ENCODE peak calls at places on chromosomes 7 and 10, in seven cellular contexts. P is uterus, W is prostate gland, M is suprapubic skin, D is adrenal gland, O is stomach, L is K562. T is an unnamed sample. For H3K4me1 and H3K27me3, the result is how much of the 10 kb centered on the place peaks cover.

GRCh38 chr10:126787201-126787600 is 116.7 kb upstream of the C10orf90 start:
- DNase-seq in P (no peak), W (no peak), M (no peak), D (no peak), O (no peak), L (no peak), T (no peak)

GRCh38 chr10:114507449-114507848 is 103.1 kb upstream of the AFAP1L2 start:
- DNase-seq in P (no peak), W (peak), M (no peak), D (peak), O (peak), L (no peak), T (peak)

GRCh38 chr7:112763996-112764395 is 26.2 kb downstream of the TMEM168 start:
- DNase-seq in P (no peak), W (no peak), M (no peak), D (no peak), O (no peak), L (no peak), T (no peak)

GRCh38 chr10:49151025-49151445 is 17.2 kb upstream of the FAM170B start:
- DNase-seq in P (no peak), W (no peak), M (no peak), D (no peak), O (no peak), L (no peak), T (no peak)

GRCh38 chr7:130430841-130431713 is 9.7 kb downstream of the CEP41 start:
- DNase-seq in P (no peak), W (no peak), M (no peak), D (no peak), O (no peak), L (no peak), T (no peak)

GRCh38 chr7:90977056-90977455 is 287.2 kb upstream of the FZD1 start:
- DNase-seq in P (no peak), W (no peak), M (no peak), D (no peak), O (no peak), L (no peak), T (no peak)

GRCh38 chr10:121527690-121528089 is 70.6 kb downstream of the FGFR2 start:
- DNase-seq in P (peak), W (no peak), M (no peak), D (no peak), O (no peak), L (no peak), T (peak)

GRCh38 chr10:125120046-125120710 is 40.2 kb downstream of the CTBP2 start:
- DNase-seq in P (no peak), W (no peak), M (no peak), D (peak), O (no peak), L (no peak), T (no peak)

GRCh38 chr7:21542891-21543527 is at the start of gene DNAH11:
- DNase-seq in P (peak), W (peak), M (no peak), D (peak), O (peak), L (peak), T (peak)

GRCh38 chr7:45402480-45403218 is 171.5 kb upstream of the ADCY1 start:
- DNase-seq in P (no peak), W (no peak), M (no peak), D (no peak), O (no peak), L (no peak), T (no peak)

GRCh38 chr10:120600871-120601644 is 144.0 kb downstream of the PLPP4 start:
- DNase-seq in P (no peak), W (no peak), M (no peak), D (no peak), O (no peak), L (peak), T (no peak)

GRCh38 chr7:152492952-152493351 is 57.1 kb upstream of the KMT2C start:
- DNase-seq in P (no peak), W (no peak), M (no peak), D (no peak), O (no peak), L (no peak), T (no peak)

GRCh38 chr7:14085901-14086300 is 96.4 kb upstream of the ETV1 start:
- DNase-seq in P (no peak), W (no peak), M (no peak), D (no peak), O (no peak), L (no peak), T (no peak)

GRCh38 chr7:11988186-11988585 is 156.2 kb upstream of the THSD7A start:
- DNase-seq in P (no peak), W (no peak), M (no peak), D (no peak), O (no peak), L (no peak), T (no peak)

GRCh38 chr7:107167483-107168232 is 1.1 kb upstream of the HBP1 start:
- DNase-seq in P (no peak), W (peak), M (peak), D (peak), O (peak), L (peak), T (peak)

GRCh38 chr10:97714401-97715258 is 1.1 kb downstream of the MARVELD1 start:
- DNase-seq in P (peak), W (peak), M (peak), D (peak), O (peak), L (peak), T (peak)

GRCh38 chr10:97711640-97712267 is 1.8 kb upstream of the MARVELD1 start:
- DNase-seq in P (no peak), W (no peak), M (no peak), D (no peak), O (no peak), L (no peak), T (no peak)

GRCh38 chr10:97713828-97714400 is 384 bp downstream of the MARVELD1 start:
- DNase-seq in P (peak), W (peak), M (peak), D (peak), O (peak), L (peak), T (peak)

GRCh38 chr10:97715259-97715874 is 1.8 kb downstream of the MARVELD1 start:
- DNase-seq in P (no peak), W (no peak), M (no peak), D (no peak), O (no peak), L (no peak), T (no peak)

DNA sequence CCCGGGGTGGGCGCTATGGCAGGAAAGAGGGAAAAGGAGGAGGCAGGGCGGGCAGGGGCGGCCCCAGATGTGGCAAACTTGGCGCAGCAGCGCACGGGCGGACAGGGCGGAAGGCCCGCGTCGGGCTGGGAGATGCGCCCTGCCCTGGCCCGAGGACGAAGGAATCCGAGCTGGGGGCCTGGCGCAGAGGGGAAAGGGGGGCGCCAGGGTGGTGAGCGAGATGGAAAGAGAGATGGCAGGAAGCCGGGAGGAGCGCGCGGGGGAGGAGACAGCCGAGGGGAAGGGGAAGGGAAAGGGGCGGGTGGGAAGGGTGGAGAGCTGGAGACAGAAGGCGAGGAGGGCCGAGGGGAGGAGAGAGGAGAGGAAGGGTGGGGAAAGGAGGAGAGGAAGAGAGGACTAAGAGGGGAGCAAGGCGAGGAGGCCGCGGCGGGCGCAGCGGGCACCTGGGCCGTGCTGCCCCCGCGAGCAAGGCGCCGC is at the start of gene MARVELD1:
- DNase-seq in P (peak), W (peak), M (peak), D (peak), O (no peak), L (peak), T (peak)
- H3K4me1 ChIP-seq in P (under half), W (under half), M (half or more), D (under half), O (under half), L (under half), T (under half)

DNA sequence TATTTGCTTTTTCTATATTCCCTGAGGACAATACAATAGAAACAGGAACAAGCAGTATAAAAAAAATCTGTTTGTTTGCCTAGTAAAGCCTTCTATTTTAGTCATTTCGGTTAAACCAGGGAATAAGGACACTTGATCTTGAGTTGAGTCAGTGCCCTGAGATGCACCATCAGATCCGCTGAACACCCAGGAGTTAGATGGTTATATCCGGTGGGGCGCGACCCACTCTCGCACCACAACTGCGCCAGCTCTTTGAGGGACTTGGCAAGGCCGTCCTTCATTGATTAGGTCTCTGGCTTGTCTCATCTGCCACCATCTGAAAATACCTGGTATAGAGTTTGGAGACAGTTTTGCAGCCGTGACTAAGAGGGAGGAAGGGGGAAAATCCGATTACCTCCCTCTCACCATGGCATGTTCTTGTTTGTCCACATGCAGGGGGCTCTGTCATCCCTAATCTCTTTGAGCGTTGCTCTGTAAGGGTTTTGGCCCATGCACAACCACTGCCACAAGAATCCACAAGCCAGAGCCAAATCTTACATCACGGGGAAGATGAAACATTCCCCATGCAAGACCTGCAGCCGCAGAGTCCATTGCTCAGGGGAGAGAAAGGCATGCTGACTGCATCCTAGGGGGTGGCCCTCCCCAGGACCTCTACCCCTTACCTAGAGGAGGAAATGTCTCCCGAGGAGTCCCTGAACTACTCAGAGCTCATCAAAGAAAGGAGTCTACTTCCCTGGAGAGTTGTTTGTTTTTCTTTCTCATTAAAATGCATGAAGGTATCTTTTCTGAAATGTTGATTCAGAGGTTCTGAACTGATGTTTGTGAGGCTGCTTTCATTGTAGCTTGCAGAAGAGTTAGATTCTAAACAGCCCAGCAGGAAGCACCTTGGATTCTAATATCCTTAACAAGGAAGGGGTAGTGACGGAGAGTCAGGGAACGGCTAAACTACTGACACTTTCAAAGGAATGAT is 101.6 kb upstream of the FAM171A1 start:
- DNase-seq in P (peak), W (no peak), M (no peak), D (no peak), O (no peak), L (no peak), T (no peak)
- H3K27me3 ChIP-seq in P (under half), W (under half), M (under half), D (under half), O (under half), L (under half), T (under half)

GRCh38 chr10:110501142-110501937 is 3.6 kb downstream of the DUSP5 start:
- DNase-seq in P (peak), W (peak), M (peak), D (peak), O (peak), L (peak), T (peak)
- TF ChIP-seq POLR2A in P (no peak), W (peak), M (no peak), D (no peak), O (no peak), L (peak), T (no peak)

GRCh38 chr10:311901-312665 is 176.8 kb downstream of the ZMYND11 start:
- DNase-seq in P (no peak), W (no peak), M (no peak), D (no peak), O (no peak), L (no peak), T (no peak)
- H3K4me1 ChIP-seq in P (under half), W (under half), M (under half), D (under half), O (under half), L (under half), T (under half)

T was measured in thyroid gland.